ENCODE peak calls at places on chromosomes 4 and X, in nine cellular contexts. One of them, this sample, is unnamed.

GRCh38 chr4:48905363-48906015 is 1.1 kb downstream of the OCIAD2 start:
- DNase-seq in germinal center: no peak
- DNase-seq in amniotic epithelial cell: peak; percentile 79
- DNase-seq in colonic mucosa: peak; percentile 33
- DNase-seq in BE2C: no peak
- DNase-seq in nephron progenitor cell: no peak
- DNase-seq in fibroblast of pulmonary artery: peak; percentile 72
- DNase-seq in uterus: no peak
- DNase-seq in NCI-H1436: no peak
- DNase-seq in this sample: no peak

GRCh38 chr4:41991916-41992767 is 1.8 kb downstream of the SLC30A9 start:
- DNase-seq in germinal center: no peak
- DNase-seq in amniotic epithelial cell: peak; percentile 35
- DNase-seq in colonic mucosa: no peak
- DNase-seq in BE2C: no peak
- DNase-seq in nephron progenitor cell: no peak
- DNase-seq in fibroblast of pulmonary artery: peak; percentile 6
- DNase-seq in uterus: no peak
- DNase-seq in NCI-H1436: no peak
- DNase-seq in this sample: no peak

GRCh38 chr4:128177376-128177959 is 110.1 kb downstream of the PGRMC2 start:
- DNase-seq in germinal center: no peak
- DNase-seq in amniotic epithelial cell: peak; percentile 63
- DNase-seq in colonic mucosa: no peak
- DNase-seq in BE2C: no peak
- DNase-seq in nephron progenitor cell: no peak
- DNase-seq in fibroblast of pulmonary artery: no peak
- DNase-seq in uterus: no peak
- DNase-seq in NCI-H1436: no peak
- DNase-seq in this sample: no peak

GRCh38 chr4:185573651-185574199 is 38.4 kb upstream of the PDLIM3 start:
- DNase-seq in germinal center: no peak
- DNase-seq in amniotic epithelial cell: peak; percentile 88
- DNase-seq in colonic mucosa: no peak
- DNase-seq in BE2C: peak; percentile 86
- DNase-seq in nephron progenitor cell: peak; percentile 20
- DNase-seq in fibroblast of pulmonary artery: peak; percentile 87
- DNase-seq in uterus: peak; percentile 39
- DNase-seq in NCI-H1436: no peak
- DNase-seq in this sample: no peak

GRCh38 chr4:8830056-8830455 is 41.6 kb downstream of the HMX1 start:
- DNase-seq in germinal center: no peak
- DNase-seq in amniotic epithelial cell: no peak
- DNase-seq in colonic mucosa: no peak
- DNase-seq in BE2C: no peak
- DNase-seq in nephron progenitor cell: no peak
- DNase-seq in fibroblast of pulmonary artery: no peak
- DNase-seq in uterus: no peak
- DNase-seq in NCI-H1436: no peak
- DNase-seq in this sample: no peak

GRCh38 chr4:141905751-141906150 is 269.4 kb downstream of the IL15 start:
- DNase-seq in germinal center: no peak
- DNase-seq in amniotic epithelial cell: peak; percentile 41
- DNase-seq in colonic mucosa: no peak
- DNase-seq in BE2C: no peak
- DNase-seq in nephron progenitor cell: no peak
- DNase-seq in fibroblast of pulmonary artery: peak; percentile 50
- DNase-seq in uterus: no peak
- DNase-seq in NCI-H1436: no peak
- DNase-seq in this sample: no peak

GRCh38 chr4:108117473-108118182 is 51.1 kb downstream of the LEF1 start:
- DNase-seq in germinal center: no peak
- DNase-seq in amniotic epithelial cell: no peak
- DNase-seq in colonic mucosa: no peak
- DNase-seq in BE2C: no peak
- DNase-seq in nephron progenitor cell: peak; percentile 59
- DNase-seq in fibroblast of pulmonary artery: no peak
- DNase-seq in uterus: no peak
- DNase-seq in NCI-H1436: no peak
- DNase-seq in this sample: peak; percentile 59

GRCh38 chrX:150566734-150567182 is 1.7 kb upstream of the MTM1 start:
- DNase-seq in germinal center: no peak
- DNase-seq in amniotic epithelial cell: no peak
- DNase-seq in colonic mucosa: no peak
- DNase-seq in BE2C: no peak
- DNase-seq in nephron progenitor cell: no peak
- DNase-seq in fibroblast of pulmonary artery: no peak
- DNase-seq in uterus: no peak
- DNase-seq in NCI-H1436: no peak
- DNase-seq in this sample: peak; percentile 59

GRCh38 chr4:173399016-173399415 is at the start of gene SCRG1:
- DNase-seq in germinal center: no peak
- DNase-seq in amniotic epithelial cell: peak; percentile 10
- DNase-seq in colonic mucosa: no peak
- DNase-seq in BE2C: no peak
- DNase-seq in nephron progenitor cell: no peak
- DNase-seq in fibroblast of pulmonary artery: no peak
- DNase-seq in uterus: peak; percentile 23
- DNase-seq in NCI-H1436: no peak
- DNase-seq in this sample: no peak

GRCh38 chr4:85740431-85740861 is 265.5 kb downstream of the ARHGAP24 start:
- DNase-seq in germinal center: no peak
- DNase-seq in amniotic epithelial cell: peak; percentile 61
- DNase-seq in colonic mucosa: no peak
- DNase-seq in BE2C: no peak
- DNase-seq in nephron progenitor cell: no peak
- DNase-seq in fibroblast of pulmonary artery: no peak
- DNase-seq in uterus: no peak
- DNase-seq in NCI-H1436: no peak
- DNase-seq in this sample: no peak

GRCh38 chr4:85780664-85781063 is 305.7 kb downstream of the ARHGAP24 start:
- DNase-seq in germinal center: no peak
- DNase-seq in amniotic epithelial cell: peak; percentile 47
- DNase-seq in colonic mucosa: no peak
- DNase-seq in BE2C: no peak
- DNase-seq in nephron progenitor cell: no peak
- DNase-seq in fibroblast of pulmonary artery: peak; percentile 84
- DNase-seq in uterus: no peak
- DNase-seq in NCI-H1436: no peak
- DNase-seq in this sample: no peak

GRCh38 chr4:139841464-139842195 is 176.0 kb downstream of the MGST2 start:
- DNase-seq in germinal center: peak; percentile 32
- DNase-seq in amniotic epithelial cell: no peak
- DNase-seq in colonic mucosa: peak; percentile 67
- DNase-seq in BE2C: peak; percentile 61
- DNase-seq in nephron progenitor cell: no peak
- DNase-seq in fibroblast of pulmonary artery: no peak
- DNase-seq in uterus: no peak
- DNase-seq in NCI-H1436: peak; percentile 34
- DNase-seq in this sample: peak; percentile 44

GRCh38 chrX:11864171-11864570 is 106.1 kb downstream of the MSL3 start:
- DNase-seq in germinal center: no peak
- DNase-seq in amniotic epithelial cell: no peak
- DNase-seq in colonic mucosa: no peak
- DNase-seq in BE2C: no peak
- DNase-seq in nephron progenitor cell: no peak
- DNase-seq in fibroblast of pulmonary artery: no peak
- DNase-seq in uterus: no peak
- DNase-seq in NCI-H1436: no peak
- DNase-seq in this sample: no peak

GRCh38 chr4:75653845-75654503 is 19.2 kb downstream of the G3BP2 start:
- DNase-seq in germinal center: no peak
- DNase-seq in amniotic epithelial cell: peak; percentile 55
- DNase-seq in colonic mucosa: no peak
- DNase-seq in BE2C: no peak
- DNase-seq in nephron progenitor cell: no peak
- DNase-seq in fibroblast of pulmonary artery: peak; percentile 61
- DNase-seq in uterus: no peak
- DNase-seq in NCI-H1436: no peak
- DNase-seq in this sample: no peak

GRCh38 chrX:148976571-148976970 is 476.2 kb downstream of the AFF2 start:
- DNase-seq in germinal center: no peak
- DNase-seq in amniotic epithelial cell: peak; percentile 7
- DNase-seq in colonic mucosa: no peak
- DNase-seq in BE2C: no peak
- DNase-seq in nephron progenitor cell: no peak
- DNase-seq in fibroblast of pulmonary artery: no peak
- DNase-seq in uterus: no peak
- DNase-seq in NCI-H1436: no peak
- DNase-seq in this sample: no peak

GRCh38 chrX:98141466-98141865 is 1257.8 kb downstream of the RPA4 start:
- DNase-seq in germinal center: no peak
- DNase-seq in amniotic epithelial cell: no peak
- DNase-seq in colonic mucosa: no peak
- DNase-seq in BE2C: no peak
- DNase-seq in nephron progenitor cell: no peak
- DNase-seq in fibroblast of pulmonary artery: no peak
- DNase-seq in uterus: no peak
- DNase-seq in NCI-H1436: no peak
- DNase-seq in this sample: no peak

GRCh38 chr4:180160195-180160985 is 2082.8 kb upstream of the TENM3 start:
- DNase-seq in germinal center: no peak
- DNase-seq in amniotic epithelial cell: no peak
- DNase-seq in colonic mucosa: no peak
- DNase-seq in BE2C: no peak
- DNase-seq in nephron progenitor cell: no peak
- DNase-seq in fibroblast of pulmonary artery: no peak
- DNase-seq in uterus: no peak
- DNase-seq in NCI-H1436: no peak
- DNase-seq in this sample: no peak

GRCh38 chr4:44861756-44862155 is 135.4 kb upstream of the GNPDA2 start:
- DNase-seq in germinal center: no peak
- DNase-seq in amniotic epithelial cell: peak; percentile 1
- DNase-seq in colonic mucosa: no peak
- DNase-seq in BE2C: no peak
- DNase-seq in nephron progenitor cell: no peak
- DNase-seq in fibroblast of pulmonary artery: peak; percentile 63
- DNase-seq in uterus: no peak
- DNase-seq in NCI-H1436: no peak
- DNase-seq in this sample: no peak

GRCh38 chr4:3873446-3874415 is 107.5 kb downstream of the ADRA2C start:
- DNase-seq in germinal center: no peak
- DNase-seq in amniotic epithelial cell: no peak
- DNase-seq in colonic mucosa: no peak
- DNase-seq in BE2C: peak; percentile 72
- DNase-seq in nephron progenitor cell: peak; percentile 43
- DNase-seq in fibroblast of pulmonary artery: no peak
- DNase-seq in uterus: no peak
- DNase-seq in NCI-H1436: no peak
- DNase-seq in this sample: no peak

GRCh38 chr4:137755033-137755471 is 222.8 kb upstream of the PCDH18 start:
- DNase-seq in germinal center: no peak
- DNase-seq in amniotic epithelial cell: peak; percentile 20
- DNase-seq in colonic mucosa: no peak
- DNase-seq in BE2C: no peak
- DNase-seq in nephron progenitor cell: no peak
- DNase-seq in fibroblast of pulmonary artery: peak; percentile 53
- DNase-seq in uterus: no peak
- DNase-seq in NCI-H1436: no peak
- DNase-seq in this sample: no peak

GRCh38 chr4:85067342-85067741 is 100.9 kb upstream of the WDFY3 start:
- DNase-seq in germinal center: no peak
- DNase-seq in amniotic epithelial cell: no peak
- DNase-seq in colonic mucosa: no peak
- DNase-seq in BE2C: no peak
- DNase-seq in nephron progenitor cell: no peak
- DNase-seq in fibroblast of pulmonary artery: no peak
- DNase-seq in uterus: no peak
- DNase-seq in NCI-H1436: no peak
- DNase-seq in this sample: no peak

GRCh38 chrX:42491145-42491907 is 286.6 kb downstream of the PPP1R2C start:
- DNase-seq in germinal center: no peak
- DNase-seq in amniotic epithelial cell: no peak
- DNase-seq in colonic mucosa: no peak
- DNase-seq in BE2C: no peak
- DNase-seq in nephron progenitor cell: no peak
- DNase-seq in fibroblast of pulmonary artery: no peak
- DNase-seq in uterus: no peak
- DNase-seq in NCI-H1436: no peak
- DNase-seq in this sample: no peak

GRCh38 chrX:23790147-23790497 is 7.1 kb downstream of the SAT1 start:
- DNase-seq in germinal center: no peak
- DNase-seq in amniotic epithelial cell: no peak
- DNase-seq in colonic mucosa: no peak
- DNase-seq in BE2C: no peak
- DNase-seq in nephron progenitor cell: peak; percentile 19
- DNase-seq in fibroblast of pulmonary artery: no peak
- DNase-seq in uterus: no peak
- DNase-seq in NCI-H1436: no peak
- DNase-seq in this sample: no peak

GRCh38 chr4:164526916-164527315 is 227.0 kb upstream of the SMIM31 start:
- DNase-seq in germinal center: no peak
- DNase-seq in amniotic epithelial cell: no peak
- DNase-seq in colonic mucosa: no peak
- DNase-seq in BE2C: no peak
- DNase-seq in nephron progenitor cell: no peak
- DNase-seq in fibroblast of pulmonary artery: no peak
- DNase-seq in uterus: no peak
- DNase-seq in NCI-H1436: no peak
- DNase-seq in this sample: no peak

GRCh38 chrX:29941292-29941691 is 274.1 kb upstream of the MAGEB2 start:
- DNase-seq in germinal center: no peak
- DNase-seq in amniotic epithelial cell: peak; percentile 85
- DNase-seq in colonic mucosa: no peak
- DNase-seq in BE2C: no peak
- DNase-seq in nephron progenitor cell: no peak
- DNase-seq in fibroblast of pulmonary artery: peak; percentile 47
- DNase-seq in uterus: no peak
- DNase-seq in NCI-H1436: no peak
- DNase-seq in this sample: no peak

GRCh38 chr4:169377367-169377766 is 106.6 kb upstream of the SH3RF1 start:
- DNase-seq in germinal center: no peak
- DNase-seq in amniotic epithelial cell: peak; percentile 12
- DNase-seq in colonic mucosa: no peak
- DNase-seq in BE2C: no peak
- DNase-seq in nephron progenitor cell: no peak
- DNase-seq in fibroblast of pulmonary artery: no peak
- DNase-seq in uterus: no peak
- DNase-seq in NCI-H1436: no peak
- DNase-seq in this sample: no peak

GRCh38 chr4:101774807-101775206 is 15.7 kb upstream of the BANK1 start:
- DNase-seq in germinal center: no peak
- DNase-seq in amniotic epithelial cell: peak; percentile 75
- DNase-seq in colonic mucosa: no peak
- DNase-seq in BE2C: no peak
- DNase-seq in nephron progenitor cell: no peak
- DNase-seq in fibroblast of pulmonary artery: peak; percentile 79
- DNase-seq in uterus: no peak
- DNase-seq in NCI-H1436: no peak
- DNase-seq in this sample: no peak

GRCh38 chr4:78529569-78530209 is 21.9 kb upstream of the ANXA3 start:
- DNase-seq in germinal center: no peak
- DNase-seq in amniotic epithelial cell: peak; percentile 77
- DNase-seq in colonic mucosa: no peak
- DNase-seq in BE2C: no peak
- DNase-seq in nephron progenitor cell: no peak
- DNase-seq in fibroblast of pulmonary artery: peak; percentile 56
- DNase-seq in uterus: no peak
- DNase-seq in NCI-H1436: no peak
- DNase-seq in this sample: no peak

GRCh38 chr4:13527192-13527982 is 16.9 kb downstream of the NKX3-2 start:
- DNase-seq in germinal center: peak; percentile 22
- DNase-seq in amniotic epithelial cell: no peak
- DNase-seq in colonic mucosa: no peak
- DNase-seq in BE2C: no peak
- DNase-seq in nephron progenitor cell: no peak
- DNase-seq in fibroblast of pulmonary artery: no peak
- DNase-seq in uterus: no peak
- DNase-seq in NCI-H1436: no peak
- DNase-seq in this sample: no peak

GRCh38 chrX:108261541-108262218 is 170.1 kb downstream of the ATG4A start:
- DNase-seq in germinal center: no peak
- DNase-seq in amniotic epithelial cell: peak; percentile 91
- DNase-seq in colonic mucosa: no peak
- DNase-seq in BE2C: no peak
- DNase-seq in nephron progenitor cell: no peak
- DNase-seq in fibroblast of pulmonary artery: peak; percentile 88
- DNase-seq in uterus: no peak
- DNase-seq in NCI-H1436: no peak
- DNase-seq in this sample: no peak

This sample was measured in NCI-H2227 treated with DMSO at 0.1 percent for 48 hours.